ENCODE peak calls at places on chromosomes 16 and 17, in six cellular contexts. S is foreskin fibroblast, K is fibroblast of lung, X is tibial artery, T is body of pancreas, O is MCF 10A. D is an unnamed sample.

GRCh38 chr17:50035930-50036329 is 20.0 kb upstream of the ITGA3 start:
- DNase-seq in X (no peak), O (no peak), S (no peak), K (no peak), T (no peak), D (no peak)

GRCh38 chr16:68529931-68530667 is 9.0 kb upstream of the ZFP90 start:
- DNase-seq in O (peak), T (peak), K (peak), X (peak), S (peak), D (peak)

GRCh38 chr17:3594056-3594810 is 15.0 kb downstream of the TRPV1 start:
- DNase-seq in K (peak), T (no peak), X (no peak), O (no peak), S (peak), D (peak)

GRCh38 chr17:3688852-3689261 is 7.1 kb downstream of the P2RX5 start:
- DNase-seq in O (no peak), S (no peak), X (no peak), T (no peak), K (no peak), D (no peak)

GRCh38 chr17:32015245-32016013 is 8.2 kb downstream of the LRRC37B start:
- DNase-seq in X (no peak), S (peak), T (no peak), O (peak), K (peak), D (no peak)

GRCh38 chr17:9905902-9906301 is 831 bp upstream of the RCVRN start:
- DNase-seq in X (peak), O (peak), T (no peak), S (no peak), K (no peak), D (peak)

GRCh38 chr17:17511971-17512858 is 16.0 kb upstream of the RASD1 start:
- DNase-seq in S (peak), O (peak), K (peak), T (peak), X (no peak), D (peak)

GRCh38 chr17:44734272-44734671 is 24.5 kb upstream of the ADAM11 start:
- DNase-seq in X (no peak), O (no peak), S (no peak), T (no peak), K (no peak), D (no peak)

GRCh38 chr17:49741009-49741691 is 22.8 kb downstream of the FAM117A start:
- DNase-seq in K (peak), S (peak), T (no peak), X (no peak), O (peak), D (peak)

GRCh38 chr17:45288825-45289224 is 26.9 kb upstream of the SPATA32 start:
- DNase-seq in X (no peak), S (no peak), T (peak), K (peak), O (no peak), D (no peak)

GRCh38 chr16:67417333-67418061 is 1.2 kb upstream of the ZDHHC1 start:
- DNase-seq in O (no peak), K (no peak), T (no peak), S (no peak), X (no peak), D (no peak)

GRCh38 chr16:67521095-67521804 is 7.4 kb upstream of the RIPOR1 start:
- DNase-seq in S (peak), T (peak), K (peak), X (peak), O (peak), D (peak)

GRCh38 chr16:6428861-6429260 is 903.8 kb upstream of the RBFOX1 start:
- DNase-seq in K (no peak), T (no peak), S (no peak), X (no peak), O (no peak), D (no peak)

GRCh38 chr16:30570621-30571443 is 682 bp downstream of the ZNF688 start:
- DNase-seq in X (peak), K (peak), S (peak), T (peak), O (no peak), D (peak)

GRCh38 chr17:19719365-19720209 is 3.2 kb upstream of the SLC47A2 start:
- DNase-seq in K (no peak), O (peak), T (no peak), S (no peak), X (no peak), D (no peak)

GRCh38 chr16:83458612-83459011 is 349.2 kb upstream of the HSBP1 start:
- DNase-seq in X (no peak), K (peak), T (no peak), S (peak), O (peak), D (peak)

GRCh38 chr17:57004944-57005579 is 27.1 kb downstream of the SCPEP1 start:
- DNase-seq in X (no peak), S (no peak), T (no peak), K (no peak), O (no peak), D (no peak)
- TF ChIP-seq CTCF in X (peak), S (no peak), T (peak), K (peak), O (peak), D (peak)

DNA sequence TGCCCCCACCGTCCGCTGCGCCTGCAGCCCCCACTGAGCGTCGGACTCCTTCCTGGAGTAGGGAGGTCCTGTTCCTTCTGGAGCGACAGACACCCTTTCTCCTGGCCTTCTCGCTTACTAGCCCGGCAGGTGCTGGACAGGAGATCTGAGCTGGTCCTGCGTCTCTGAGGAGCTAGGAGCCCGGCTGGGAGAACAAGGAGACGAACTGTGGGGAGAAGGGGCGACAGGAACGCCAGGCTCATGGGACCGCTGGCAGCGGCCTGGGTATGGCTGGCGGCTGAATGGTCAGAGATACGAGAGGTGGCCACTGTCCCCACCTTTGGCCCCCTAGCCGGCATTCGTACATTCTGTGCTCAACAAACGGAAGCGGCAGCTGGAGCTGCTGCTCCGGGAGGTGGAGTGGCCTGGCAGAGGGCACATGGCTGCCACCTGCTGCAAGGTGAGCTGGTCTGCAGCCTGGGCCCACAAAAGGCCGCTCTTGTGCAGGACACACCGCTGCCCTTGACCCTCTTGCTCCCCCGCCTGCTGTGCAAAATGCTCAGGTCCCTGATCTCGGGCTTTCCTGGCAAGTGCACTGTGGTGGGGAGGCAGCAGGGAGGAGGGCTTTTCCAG is 2066.7 kb downstream of the TP53TG3F start:
- DNase-seq in K (no peak), O (no peak), X (no peak), T (no peak), S (no peak), D (no peak)
- TF ChIP-seq CTCF in K (no peak), O (no peak), X (no peak), T (no peak), S (no peak), D (no peak)

DNA sequence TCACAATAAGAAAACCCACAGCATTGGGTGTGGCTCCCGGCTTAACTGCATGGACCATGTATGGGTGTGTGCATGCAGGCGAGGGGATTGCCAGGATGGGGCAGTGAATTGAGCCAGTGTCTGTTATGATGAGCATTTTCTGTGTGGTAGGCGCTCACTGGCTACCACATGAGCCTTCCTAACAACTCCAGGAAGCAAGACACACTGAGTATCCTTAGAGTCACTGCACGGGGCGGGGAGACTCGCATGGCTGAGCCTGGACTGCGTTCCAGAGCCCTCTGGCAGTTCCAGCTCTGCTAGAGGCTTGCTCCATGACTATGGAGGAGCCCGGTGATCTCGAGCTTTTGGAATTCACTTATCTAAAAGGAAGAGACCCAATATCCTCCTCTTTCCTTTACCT is 225.9 kb downstream of the CCDC182 start:
- DNase-seq in T (no peak), O (peak), K (peak), S (peak), X (no peak), D (peak)
- TF ChIP-seq CTCF in T (no peak), O (no peak), K (no peak), S (no peak), X (no peak), D (no peak)

GRCh38 chr17:36640346-36640745 is 39.0 kb downstream of the MRM1 start:
- DNase-seq in T (no peak), O (no peak), S (no peak), X (no peak), K (no peak), D (no peak)

GRCh38 chr17:36640836-36641235 is 39.5 kb downstream of the MRM1 start:
- DNase-seq in O (no peak), X (no peak), S (no peak), T (no peak), K (no peak), D (no peak)

GRCh38 chr17:36641331-36641876 is 40.0 kb downstream of the MRM1 start:
- DNase-seq in X (no peak), K (no peak), T (no peak), O (no peak), S (no peak), D (no peak)

GRCh38 chr17:36643086-36643685 is 41.8 kb downstream of the MRM1 start:
- DNase-seq in S (no peak), X (no peak), K (no peak), O (no peak), T (no peak), D (no peak)

DNA sequence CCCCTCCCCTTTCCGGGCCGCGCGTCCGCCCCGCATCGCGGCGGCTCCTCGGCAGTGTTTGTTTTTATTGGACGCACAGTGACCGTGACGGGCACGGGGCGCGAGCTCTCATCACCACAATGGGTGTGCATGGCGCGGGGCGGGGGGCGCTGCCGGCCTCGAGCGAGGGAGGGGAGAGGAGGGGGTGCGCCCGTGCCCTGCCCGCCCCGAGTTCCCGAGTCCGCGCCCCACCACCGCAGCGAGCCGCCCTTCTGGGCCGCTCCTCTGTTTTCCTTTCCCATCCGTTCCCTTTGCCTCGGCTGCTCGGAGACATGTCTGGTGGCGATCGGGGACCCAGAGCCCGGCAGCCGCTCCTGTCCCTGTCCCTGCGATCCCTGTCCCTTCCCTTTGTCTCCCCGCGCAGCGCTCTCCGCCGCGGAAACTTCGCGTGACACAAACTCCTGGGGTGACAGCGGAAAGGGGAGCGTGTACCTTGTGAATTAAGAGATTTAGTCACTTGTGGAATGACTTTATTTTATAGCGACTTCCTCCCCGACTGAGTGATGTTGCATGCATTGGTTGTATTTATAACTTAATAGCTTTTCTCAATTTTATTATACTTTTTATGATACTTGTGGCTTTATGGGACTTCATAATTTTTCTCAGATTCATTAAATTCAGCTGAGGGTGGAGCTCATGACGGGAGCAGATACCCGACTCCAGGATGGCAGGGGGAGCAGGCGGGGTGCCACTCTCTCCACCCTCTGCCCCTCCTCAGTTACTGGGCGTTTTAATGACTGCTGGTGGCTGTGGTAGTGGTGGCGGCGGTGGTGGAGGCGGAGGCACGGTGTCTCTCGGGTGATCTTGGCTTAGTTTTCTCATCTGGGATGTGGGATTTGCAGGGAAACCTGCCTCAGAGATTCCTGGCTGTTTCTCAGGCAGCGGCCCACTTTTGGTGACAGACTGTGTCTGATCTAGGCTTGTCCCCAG is 40.8 kb downstream of the MRM1 start:
- DNase-seq in K (no peak), S (peak), X (no peak), O (no peak), T (no peak), D (no peak)
- TF ChIP-seq CTCF in K (no peak), S (no peak), X (no peak), O (no peak), T (no peak), D (no peak)

GRCh38 chr16:87436225-87437172 is 44.4 kb downstream of the MAP1LC3B start:
- DNase-seq in T (no peak), O (no peak), K (peak), S (peak), X (no peak), D (peak)

GRCh38 chr16:87438611-87438985 is 46.5 kb downstream of the MAP1LC3B start:
- DNase-seq in X (no peak), O (no peak), K (no peak), S (no peak), T (no peak), D (no peak)

GRCh38 chr16:87439926-87440325 is 47.8 kb downstream of the MAP1LC3B start:
- DNase-seq in S (no peak), T (no peak), O (no peak), X (no peak), K (no peak), D (no peak)

GRCh38 chr16:87437327-87437726 is 45.2 kb downstream of the MAP1LC3B start:
- DNase-seq in S (no peak), T (no peak), X (no peak), K (no peak), O (no peak), D (no peak)

GRCh38 chr16:87437911-87438610 is 45.9 kb downstream of the MAP1LC3B start:
- DNase-seq in T (no peak), S (no peak), X (no peak), K (no peak), O (no peak), D (peak)
- TF ChIP-seq CTCF in T (no peak), S (no peak), X (no peak), K (no peak), O (no peak), D (no peak)

D was measured in fibroblast of villous mesenchyme.